ENCODE peak calls at places on chromosomes 6 and 20, in five cellular contexts. O is kidney, B is body of pancreas, H is pancreas, U is fibroblast of lung. A is an unnamed sample.

GRCh38 chr20:48604936-48605335 is 222.9 kb downstream of the PREX1 start:
- DNase-seq in O (no peak), B (no peak), H (no peak), U (no peak), A (no peak)

GRCh38 chr6:149727793-149728498 is 10.0 kb upstream of the LATS1 start:
- DNase-seq in O (no peak), B (no peak), H (no peak), U (no peak), A (no peak)

GRCh38 chr20:33761698-33762250 is 30.0 kb downstream of the ZNF341 start:
- DNase-seq in O (no peak), B (no peak), H (no peak), U (no peak), A (no peak)

GRCh38 chr6:1525364-1526038 is 84.2 kb upstream of the FOXC1 start:
- DNase-seq in O (no peak), B (no peak), H (no peak), U (no peak), A (no peak)

GRCh38 chr6:43120938-43121913 is 45.1 kb downstream of the PTK7 start:
- DNase-seq in O (peak; percentile 92), B (peak; percentile 54), H (no peak), U (peak; percentile 98), A (peak; percentile 96)

GRCh38 chr6:127118505-127119360 is at the start of gene RSPO3:
- DNase-seq in O (peak; percentile 75), B (peak; percentile 10), H (no peak), U (peak; percentile 40), A (peak; percentile 48)

GRCh38 chr6:83221886-83222479 is 28.8 kb downstream of the RWDD2A start:
- DNase-seq in O (no peak), B (no peak), H (no peak), U (peak; percentile 43), A (peak; percentile 61)

GRCh38 chr6:113055086-113055485 is 708.0 kb downstream of the RFPL4B start:
- DNase-seq in O (no peak), B (no peak), H (no peak), U (no peak), A (no peak)

GRCh38 chr20:48455606-48456360 is 372.0 kb downstream of the PREX1 start:
- DNase-seq in O (no peak), B (no peak), H (no peak), U (no peak), A (no peak)

GRCh38 chr6:128736780-128737179 is 146.2 kb upstream of the LAMA2 start:
- DNase-seq in O (no peak), B (no peak), H (no peak), U (no peak), A (no peak)

GRCh38 chr6:128727500-128727899 is 155.4 kb upstream of the LAMA2 start:
- DNase-seq in O (no peak), B (no peak), H (no peak), U (no peak), A (no peak)

GRCh38 chr6:128725271-128726233 is 157.4 kb upstream of the LAMA2 start:
- DNase-seq in O (no peak), B (peak; percentile 17), H (no peak), U (peak; percentile 52), A (peak; percentile 49)

GRCh38 chr6:128731249-128732165 is 151.4 kb upstream of the LAMA2 start:
- DNase-seq in O (no peak), B (peak; percentile 4), H (no peak), U (peak; percentile 39), A (peak; percentile 71)
- TF ChIP-seq CTCF in O (peak; percentile 32), B (peak; percentile 47), H (peak; percentile 33), U (peak; percentile 71), A (peak; percentile 75)

GRCh38 chr6:106142876-106143431 is 56.8 kb downstream of the PRDM1 start:
- DNase-seq in O (no peak), B (no peak), H (no peak), U (no peak), A (no peak)
- H3K4me3 ChIP-seq in O (no peak overlapping the region), B (no peak overlapping the region), H (no peak overlapping the region), U (no peak overlapping the region), A (no peak overlapping the region)

GRCh38 chr6:135673671-135674309 is 176.2 kb upstream of the AHI1 start:
- DNase-seq in O (no peak), B (no peak), H (no peak), U (peak; percentile 65), A (peak; percentile 74)

GRCh38 chr6:135672256-135672655 is 174.7 kb upstream of the AHI1 start:
- DNase-seq in O (no peak), B (no peak), H (no peak), U (no peak), A (no peak)

GRCh38 chr6:135675026-135675425 is 176.5 kb upstream of the PDE7B start:
- DNase-seq in O (no peak), B (no peak), H (no peak), U (peak; percentile 10), A (peak; percentile 17)

GRCh38 chr6:135680964-135681913 is 170.3 kb upstream of the PDE7B start:
- DNase-seq in O (no peak), B (peak; percentile 10), H (peak; percentile 10), U (peak; percentile 36), A (peak; percentile 48)

DNA sequence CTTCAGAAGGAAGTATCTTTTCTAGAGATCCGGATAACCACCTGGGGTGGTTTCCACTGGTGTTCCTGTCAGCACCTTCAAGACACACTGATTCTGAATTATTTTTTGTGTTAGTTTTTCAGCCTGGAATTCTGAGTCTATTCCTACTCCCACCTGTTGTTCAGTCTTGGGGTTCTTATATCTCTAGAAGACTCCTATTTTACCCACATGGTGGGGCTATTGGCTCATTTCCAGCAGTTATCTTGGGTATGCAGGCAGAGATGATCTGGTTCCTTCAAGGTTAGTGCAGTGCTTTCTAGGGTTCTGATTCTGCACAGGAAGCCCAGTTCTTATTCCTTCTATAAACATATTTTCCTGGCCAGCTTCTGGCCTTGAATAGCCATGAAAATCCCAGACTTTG is 175.6 kb upstream of the PDE7B start:
- DNase-seq in O (no peak), B (peak; percentile 7), H (no peak), U (peak; percentile 13), A (peak; percentile 53)
- TF ChIP-seq CTCF in O (peak; percentile 13), B (no peak), H (no peak), U (no peak), A (no peak)

DNA sequence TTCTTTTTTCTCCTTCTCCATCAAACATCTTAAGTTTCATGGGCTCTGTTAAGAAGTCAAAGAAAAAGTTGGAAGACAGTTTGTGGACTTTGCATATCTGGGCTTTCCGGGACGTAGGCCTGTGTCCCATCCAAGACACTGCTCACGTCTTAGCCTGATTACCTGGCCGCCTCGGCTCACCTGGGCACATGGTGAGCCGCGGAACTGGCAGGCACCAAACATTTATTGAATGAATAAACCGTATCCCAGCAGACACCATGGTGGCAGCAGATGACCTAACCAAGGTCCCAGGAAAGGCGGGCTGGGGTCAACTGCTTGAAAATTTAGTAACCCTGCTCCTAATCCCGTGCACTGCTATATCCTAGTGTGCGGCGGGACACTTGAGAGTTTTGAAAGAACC is 35.6 kb downstream of the GNAS start:
- DNase-seq in O (no peak), B (no peak), H (no peak), U (no peak), A (no peak)
- H3K4me3 ChIP-seq in O (peak overlapping the region; percentile 67), B (peak overlapping the region; percentile 16), H (peak overlapping the region; percentile 68), U (peak overlapping the region; percentile 74), A (peak overlapping the region; percentile 66)

DNA sequence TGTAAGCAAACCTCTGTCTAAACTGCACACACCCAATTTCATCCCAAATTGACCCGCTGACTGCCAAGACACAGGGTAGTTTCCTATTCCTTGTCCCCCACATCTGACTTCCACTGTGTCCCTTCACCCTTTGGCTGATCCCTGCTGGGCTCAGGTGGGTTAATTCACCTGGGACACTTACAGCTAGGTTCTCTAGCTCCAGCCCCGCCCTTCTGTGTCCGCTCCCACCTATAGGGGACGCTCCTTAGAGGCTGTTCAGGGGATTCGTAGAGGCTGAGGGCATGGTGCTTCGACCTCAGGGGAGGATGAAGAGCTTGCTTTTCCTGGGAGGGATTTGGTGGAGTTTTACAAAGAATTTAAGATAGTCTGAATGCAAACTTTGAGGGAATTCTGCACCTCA is 4.0 kb upstream of the CD93 start:
- DNase-seq in O (peak; percentile 16), B (no peak), H (no peak), U (no peak), A (no peak)
- TF ChIP-seq CTCF in O (no peak), B (no peak), H (no peak), U (no peak), A (no peak)

GRCh38 chr6:24902782-24903181 is 33.0 kb downstream of the RIPOR2 start:
- DNase-seq in O (no peak), B (no peak), H (no peak), U (peak; percentile 91), A (peak; percentile 64)
- H3K4me3 ChIP-seq in O (no peak overlapping the region), B (no peak overlapping the region), H (no peak overlapping the region), U (no peak overlapping the region), A (no peak overlapping the region)

GRCh38 chr6:31474871-31475286 is 23.1 kb upstream of the MICB start:
- DNase-seq in O (no peak), B (no peak), H (no peak), U (no peak), A (no peak)
- TF ChIP-seq CTCF in O (no peak), B (no peak), H (no peak), U (peak; percentile 25), A (peak; percentile 38)

GRCh38 chr6:11277275-11278206 is 45.1 kb upstream of the NEDD9 start:
- DNase-seq in O (no peak), B (no peak), H (no peak), U (peak; percentile 95), A (peak; percentile 81)
- H3K4me3 ChIP-seq in O (no peak overlapping the region), B (no peak overlapping the region), H (no peak overlapping the region), U (no peak overlapping the region), A (no peak overlapping the region)

GRCh38 chr20:52003415-52003814 is 188.2 kb downstream of the ZFP64 start:
- DNase-seq in O (no peak), B (no peak), H (no peak), U (no peak), A (no peak)

GRCh38 chr20:52004720-52005119 is 186.9 kb downstream of the ZFP64 start:
- DNase-seq in O (no peak), B (no peak), H (no peak), U (peak; percentile 50), A (no peak)

GRCh38 chr20:52003976-52004375 is 187.6 kb downstream of the ZFP64 start:
- DNase-seq in O (no peak), B (no peak), H (no peak), U (no peak), A (no peak)

GRCh38 chr20:52001999-52002666 is 189.4 kb downstream of the ZFP64 start:
- DNase-seq in O (no peak), B (no peak), H (no peak), U (peak; percentile 23), A (no peak)
- TF ChIP-seq CTCF in O (no peak), B (no peak), H (no peak), U (no peak), A (peak; percentile 32)